ENCODE peak calls at places on chromosome 15, in four cellular contexts. H, L, Y and W are unnamed samples.

GRCh38 chr15:95765161-95765560 is 565.3 kb upstream of the NR2F2 start:
- DNase-seq in Y (no peak), L (no peak), H (no peak), W (no peak)

GRCh38 chr15:75192307-75192706 is 9.4 kb upstream of the C15orf39 start:
- DNase-seq in Y (no peak), L (no peak), H (no peak), W (peak; percentile 44)

GRCh38 chr15:56496635-56497034 is 31.7 kb upstream of the MNS1 start:
- DNase-seq in H (peak; percentile 63), Y (peak; percentile 27), L (peak; percentile 41), W (no peak)

GRCh38 chr15:73246411-73246810 is 122.3 kb downstream of the HCN4 start:
- DNase-seq in H (no peak), L (no peak), Y (no peak), W (no peak)

GRCh38 chr15:40389824-40390595 is 7.5 kb downstream of the KNSTRN start:
- DNase-seq in L (no peak), Y (no peak), H (no peak), W (peak; percentile 91)

GRCh38 chr15:77187751-77188464 is 117.0 kb upstream of the TSPAN3 start:
- DNase-seq in Y (no peak), H (peak; percentile 58), L (peak; percentile 12), W (no peak)

GRCh38 chr15:92580021-92580420 is 75.6 kb downstream of the FAM174B start:
- DNase-seq in H (no peak), Y (no peak), L (no peak), W (no peak)

GRCh38 chr15:38398134-38398533 is 55.8 kb upstream of the FAM98B start:
- DNase-seq in L (no peak), H (peak; percentile 99), Y (no peak), W (peak; percentile 89)

GRCh38 chr15:89494941-89495637 is 1.3 kb downstream of the RHCG start:
- DNase-seq in H (no peak), L (no peak), Y (peak; percentile 32), W (no peak)

GRCh38 chr15:67175643-67176071 is 78.8 kb downstream of the AAGAB start:
- DNase-seq in H (no peak), Y (no peak), L (no peak), W (no peak)

GRCh38 chr15:73120269-73120668 is 68.0 kb downstream of the NEO1 start:
- DNase-seq in L (no peak), Y (no peak), H (no peak), W (peak; percentile 13)

GRCh38 chr15:101625980-101626379 is 26.2 kb downstream of the TM2D3 start:
- DNase-seq in H (no peak), L (no peak), Y (no peak), W (peak; percentile 58)

GRCh38 chr15:92619380-92620101 is 36.0 kb downstream of the FAM174B start:
- DNase-seq in L (no peak), H (peak; percentile 64), Y (no peak), W (no peak)

GRCh38 chr15:75834011-75834410 is 9.2 kb upstream of the UBE2Q2 start:
- DNase-seq in H (no peak), L (no peak), Y (no peak), W (no peak)

GRCh38 chr15:90680371-90680935 is 36.7 kb upstream of the BLM start:
- DNase-seq in Y (no peak), H (peak; percentile 96), L (no peak), W (peak; percentile 86)

GRCh38 chr15:96312641-96313335 is 17.7 kb upstream of the NR2F2 start:
- DNase-seq in H (no peak), L (no peak), Y (no peak), W (no peak)

GRCh38 chr15:88907111-88907510 is 6.1 kb downstream of the MFGE8 start:
- DNase-seq in Y (no peak), L (no peak), H (no peak), W (no peak)

GRCh38 chr15:33810806-33811205 is 157.5 kb upstream of the CHRM5 start:
- DNase-seq in L (no peak), H (no peak), Y (no peak), W (no peak)

DNA sequence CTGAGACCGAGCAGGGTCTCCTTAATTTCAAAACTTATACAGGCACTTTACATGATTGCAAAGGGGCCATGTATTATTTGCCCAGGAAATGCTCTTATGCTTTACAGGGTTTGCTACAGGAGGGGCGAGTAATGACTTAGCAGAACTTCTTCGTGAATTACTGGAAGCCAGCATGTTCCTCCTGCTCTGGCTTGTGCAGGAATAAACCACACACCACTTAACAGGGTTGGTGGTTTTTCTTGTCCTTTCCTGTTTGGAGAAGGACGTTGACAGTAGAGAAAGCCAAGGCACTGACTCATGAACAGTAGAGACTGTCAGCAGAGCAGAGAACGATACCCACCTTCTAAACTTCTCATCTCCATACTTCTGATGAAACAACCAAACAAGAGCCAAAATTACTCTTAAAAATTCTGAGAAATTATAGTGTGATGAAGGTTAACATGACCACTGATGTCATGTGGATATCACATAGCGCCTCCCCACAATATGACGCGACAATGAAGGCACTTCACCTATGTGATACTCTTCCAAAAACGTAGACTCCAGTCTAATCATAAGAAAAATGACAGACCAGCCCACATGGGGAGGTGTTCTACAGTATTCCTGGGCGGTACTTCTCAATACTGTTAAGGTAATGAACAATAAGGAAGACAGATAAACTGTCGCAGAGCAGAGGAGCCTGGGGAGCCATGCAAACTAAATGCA is 24.7 kb upstream of the MCTP2 start:
- DNase-seq in Y (no peak), H (peak; percentile 61), L (peak; percentile 78), W (no peak)
- H3K4me2 ChIP-seq in Y (no peak overlapping the region), H (no peak overlapping the region), L (peak overlapping the region; percentile 43), W (no peak overlapping the region)

DNA sequence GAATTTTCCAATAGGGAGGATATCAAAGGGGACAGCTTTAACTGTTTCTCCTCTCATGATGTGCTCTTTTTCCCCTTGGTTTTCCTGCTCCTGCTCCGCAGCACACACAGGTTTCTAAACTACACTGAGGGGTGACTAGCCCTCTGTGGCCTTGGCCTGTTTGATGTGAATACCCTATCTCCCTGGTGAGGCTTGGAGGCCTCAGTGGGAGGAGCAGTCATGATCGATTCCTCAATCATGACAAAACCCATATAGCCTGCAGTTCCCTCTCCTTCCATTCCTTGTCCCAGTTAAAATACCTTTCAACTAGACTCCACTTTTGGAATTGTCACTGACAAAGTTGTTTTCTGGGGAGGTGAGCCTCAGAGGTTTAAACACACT is 24.0 kb upstream of the USP3 start:
- DNase-seq in Y (no peak), L (no peak), H (no peak), W (no peak)
- H3K4me3 ChIP-seq in Y (no peak overlapping the region), L (no peak overlapping the region), H (no peak overlapping the region), W (no peak overlapping the region)

GRCh38 chr15:85988741-85989140 is 90.9 kb upstream of the AGBL1 start:
- DNase-seq in Y (no peak), H (no peak), L (no peak), W (no peak)
- H3K36me3 ChIP-seq in Y (no peaks in the 10 kb centered on the region), H (no peaks in the 10 kb centered on the region), L (no peaks in the 10 kb centered on the region), W (no peaks in the 10 kb centered on the region)

GRCh38 chr15:29818141-29818540 is 4.1 kb downstream of the TJP1 start:
- DNase-seq in H (peak; percentile 20), Y (no peak), L (no peak), W (no peak)
- H3K4me2 ChIP-seq in H (peak overlapping the region; percentile 31), Y (no peak overlapping the region), L (no peak overlapping the region), W (no peak overlapping the region)